ENCODE peak calls at places on chromosomes 16 and 17, in six cellular contexts. B is Ammon's horn, V is cardiac fibroblast, C is hepatocyte, H is endodermal cell, F is H54. J is an unnamed sample.

GRCh38 chr17:76277300-76278267 is 12.4 kb downstream of the UBALD2 start:
- DNase-seq in C (no peak), F (no peak), B (no peak), H (no peak), V (no peak), J (no peak)

GRCh38 chr16:3659200-3659599 is 4.7 kb downstream of the DNASE1 start:
- DNase-seq in V (no peak), H (peak), B (no peak), F (no peak), C (no peak), J (no peak)

GRCh38 chr17:74012465-74012864 is 191.0 kb upstream of the RPL38 start:
- DNase-seq in H (no peak), B (no peak), C (no peak), V (no peak), F (no peak), J (no peak)

GRCh38 chr16:10876799-10877341 is at the start of gene CIITA:
- DNase-seq in B (peak), F (peak), V (peak), H (peak), C (no peak), J (peak)

GRCh38 chr17:76307299-76307965 is 644 bp downstream of the QRICH2 start:
- DNase-seq in H (peak), V (no peak), B (no peak), C (no peak), F (no peak), J (no peak)

GRCh38 chr17:44400226-44400847 is 10.9 kb upstream of the ITGA2B start:
- DNase-seq in V (peak), B (peak), H (no peak), F (no peak), C (no peak), J (no peak)

GRCh38 chr16:69397821-69398521 is 12.2 kb upstream of the TERF2 start:
- DNase-seq in B (peak), F (no peak), C (peak), V (peak), H (peak), J (peak)

GRCh38 chr17:59221159-59221847 is 992 bp downstream of the GDPD1 start:
- DNase-seq in C (no peak), V (peak), B (peak), F (no peak), H (no peak), J (no peak)

GRCh38 chr16:12501727-12502457 is 301.8 kb downstream of the CPPED1 start:
- DNase-seq in V (no peak), B (no peak), H (no peak), F (no peak), C (peak), J (no peak)

GRCh38 chr17:45355087-45355486 is 38.3 kb upstream of the MAP3K14 start:
- DNase-seq in H (peak), F (no peak), C (peak), B (no peak), V (no peak), J (no peak)

GRCh38 chr17:14559720-14560119 is 258.8 kb downstream of the HS3ST3B1 start:
- DNase-seq in F (no peak), V (no peak), B (no peak), H (no peak), C (no peak), J (no peak)